ENCODE peak calls at places on chromosomes 5 and 9, in nine cellular contexts. T is activated CD4-positive, alpha-beta T cell treated with anti-CD3 and anti-CD28 coated beads for 48 hours; M is SK-N-DZ; O is Caki2; D is GOT3; L is psoas muscle; R is fibroblast of lung; H is foreskin fibroblast; V is CD8-positive, alpha-beta memory T cell. K is an unnamed sample.

GRCh38 chr5:134112726-134113571 is 1.5 kb upstream of the TCF7 start:
- DNase-seq in O (no peak), T (no peak), M (no peak), H (no peak), D (no peak), V (no peak), L (no peak), R (no peak), K (no peak)

GRCh38 chr5:127931396-127931795 is 152.2 kb upstream of the SLC12A2 start:
- DNase-seq in T (no peak), L (no peak), O (no peak), V (no peak), M (no peak), R (no peak), H (no peak), D (no peak), K (no peak)

GRCh38 chr5:174717826-174718455 is 6.4 kb upstream of the MSX2 start:
- DNase-seq in H (no peak), R (no peak), V (no peak), L (no peak), M (no peak), T (no peak), O (peak), D (no peak), K (no peak)

GRCh38 chr5:1524799-1525623 is 1.3 kb upstream of the LPCAT1 start:
- DNase-seq in V (no peak), T (no peak), L (peak), O (no peak), H (no peak), D (no peak), R (no peak), M (no peak), K (no peak)

GRCh38 chr9:116323571-116323970 is 170.0 kb downstream of the PAPPA start:
- DNase-seq in O (no peak), T (no peak), L (no peak), H (no peak), V (no peak), R (no peak), D (no peak), M (no peak), K (no peak)

GRCh38 chr9:33416996-33417395 is 14.6 kb upstream of the AQP7 start:
- DNase-seq in H (no peak), R (no peak), M (no peak), L (no peak), D (no peak), V (no peak), O (no peak), T (peak), K (no peak)

GRCh38 chr9:89576404-89576824 is 28.4 kb upstream of the GADD45G start:
- DNase-seq in L (no peak), V (no peak), M (no peak), D (no peak), O (no peak), R (peak), T (no peak), H (peak), K (peak)

GRCh38 chr9:116693233-116693731 is 6.2 kb downstream of the TRIM32 start:
- DNase-seq in D (no peak), L (no peak), O (peak), V (no peak), R (peak), T (no peak), M (no peak), H (peak), K (peak)

GRCh38 chr5:72238712-72239445 is 81.2 kb downstream of the MRPS27 start:
- DNase-seq in O (no peak), M (no peak), T (no peak), V (no peak), R (no peak), L (no peak), H (no peak), D (no peak), K (no peak)

GRCh38 chr9:135971892-135972291 is 10.7 kb upstream of the UBAC1 start:
- DNase-seq in O (peak), T (peak), R (no peak), V (peak), M (no peak), D (no peak), H (no peak), L (no peak), K (no peak)

GRCh38 chr9:114149181-114149580 is 6.2 kb upstream of the COL27A1 start:
- DNase-seq in M (no peak), R (no peak), T (no peak), D (no peak), L (no peak), H (no peak), O (no peak), V (no peak), K (no peak)

GRCh38 chr5:5881294-5881693 is 458.8 kb downstream of the ICE1 start:
- DNase-seq in H (no peak), R (no peak), D (no peak), L (no peak), V (no peak), T (no peak), M (peak), O (no peak), K (no peak)

GRCh38 chr9:71368157-71368556 is 246.7 kb upstream of the TRPM3 start:
- DNase-seq in L (no peak), V (no peak), D (no peak), M (no peak), R (no peak), T (no peak), O (no peak), H (no peak), K (no peak)

GRCh38 chr5:139968547-139969261 is 74.4 kb downstream of the NRG2 start:
- DNase-seq in V (peak), D (peak), H (peak), L (peak), T (peak), R (peak), O (peak), M (peak), K (peak)

GRCh38 chr5:1648806-1649205 is 125.0 kb upstream of the LPCAT1 start:
- DNase-seq in H (peak), M (no peak), D (no peak), L (no peak), T (no peak), R (peak), V (no peak), O (no peak), K (peak)

GRCh38 chr9:127746959-127747569 is 12.0 kb upstream of the TOR2A start:
- DNase-seq in R (no peak), T (no peak), H (no peak), D (no peak), M (no peak), V (no peak), L (no peak), O (no peak), K (no peak)

GRCh38 chr5:172797800-172798199 is 26.8 kb upstream of the DUSP1 start:
- DNase-seq in M (no peak), D (no peak), O (no peak), R (no peak), T (no peak), L (no peak), V (no peak), H (no peak), K (no peak)

GRCh38 chr9:131714161-131714646 is 25.7 kb downstream of the RAPGEF1 start:
- DNase-seq in O (peak), V (no peak), L (peak), M (no peak), R (peak), T (no peak), H (peak), D (no peak), K (peak)